ENCODE peak calls at places on chromosomes 6 and 20, in five cellular contexts. Y is PC-3, M is GM23248, C is MM.1S, T is hepatocyte. L is an unnamed sample.
A peak's percentile ranks its signal among the peaks of the same experiment; 100 is the strongest.

GRCh38 chr20:44017905-44018683 is 103.4 kb downstream of the TOX2 start:
- DNase-seq in C (no peak), T (peak; percentile 68), M (peak; percentile 90), Y (peak; percentile 97), L (no peak)

GRCh38 chr6:140977425-140977824 is 1155.3 kb upstream of the GJE1 start:
- DNase-seq in T (no peak), Y (no peak), C (no peak), M (peak; percentile 57), L (no peak)

GRCh38 chr6:152635949-152636674 is 1.1 kb downstream of the SYNE1 start:
- DNase-seq in T (peak; percentile 23), C (no peak), M (peak; percentile 79), Y (no peak), L (peak; percentile 66)

GRCh38 chr6:11772109-11772830 is 6.3 kb downstream of the ADTRP start:
- DNase-seq in T (peak; percentile 69), Y (peak; percentile 95), M (peak; percentile 98), C (no peak), L (no peak)

GRCh38 chr6:116945809-116946208 is 68.8 kb downstream of the RFX6 start:
- DNase-seq in C (no peak), Y (peak; percentile 60), M (no peak), T (peak; percentile 16), L (no peak)

GRCh38 chr6:44452725-44453124 is 65.2 kb downstream of the CDC5L start:
- DNase-seq in T (no peak), M (peak; percentile 86), C (no peak), Y (peak; percentile 88), L (no peak)

GRCh38 chr6:42241915-42242314 is 24.3 kb upstream of the MRPS10 start:
- DNase-seq in C (no peak), M (no peak), Y (no peak), T (no peak), L (peak; percentile 81)

GRCh38 chr6:41576667-41577066 is 30.5 kb downstream of the FOXP4 start:
- DNase-seq in M (no peak), T (no peak), C (no peak), Y (no peak), L (no peak)

GRCh38 chr6:24145690-24146131 is 19.7 kb downstream of the NRSN1 start:
- DNase-seq in C (no peak), Y (no peak), T (no peak), M (no peak), L (no peak)

GRCh38 chr20:60559462-60559861 is 601.2 kb downstream of the CDH26 start:
- DNase-seq in T (no peak), Y (no peak), C (no peak), M (no peak), L (peak; percentile 35)

DNA sequence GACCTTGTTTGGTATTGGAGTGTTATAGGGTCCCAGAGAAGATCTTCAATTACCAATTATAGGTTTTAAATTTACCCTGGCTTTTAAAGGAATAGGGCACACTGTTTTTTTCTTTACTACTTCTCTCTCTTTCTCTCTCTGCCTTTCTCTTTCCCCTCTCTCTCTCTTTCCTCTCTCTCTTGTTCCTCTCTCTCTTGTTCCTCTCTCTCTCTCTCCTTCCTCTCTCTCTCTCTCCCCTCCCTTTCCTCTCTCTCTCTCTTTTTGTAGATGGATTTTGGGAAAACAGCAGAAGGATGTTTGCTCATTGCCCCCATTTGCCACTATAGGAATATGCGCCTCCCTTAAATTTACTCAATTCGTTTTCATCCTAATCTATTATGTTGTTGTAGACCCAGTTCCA is 45.2 kb downstream of the TBX18 start:
- DNase-seq in M (no peak), Y (no peak), T (no peak), C (no peak), L (no peak)
- TF ChIP-seq EZH2phosphoT487 in M (no peak), Y (no peak), T (no peak), C (no peak), L (no peak)

GRCh38 chr6:30465582-30466306 is 23.6 kb upstream of the HLA-E start:
- DNase-seq in T (no peak), Y (no peak), C (no peak), M (peak; percentile 18), L (no peak)

GRCh38 chr6:30470968-30471367 is 18.3 kb upstream of the HLA-E start:
- DNase-seq in T (no peak), Y (no peak), M (no peak), C (no peak), L (no peak)
- H3K27me3 ChIP-seq in T (peaks cover 31% of the 10 kb centered on the region), Y (peaks cover 37% of the 10 kb centered on the region), M (peaks cover 59% of the 10 kb centered on the region), C (peaks cover 79% of the 10 kb centered on the region), L (peaks cover 50% of the 10 kb centered on the region)

GRCh38 chr20:25864326-25864970 is 167.8 kb upstream of the ZNF337 start:
- DNase-seq in T (no peak), M (no peak), Y (no peak), C (no peak), L (no peak)
- TF ChIP-seq EZH2phosphoT487 in T (no peak), M (no peak), Y (no peak), C (no peak), L (no peak)

GRCh38 chr6:7905416-7905815 is 5.2 kb downstream of the TXNDC5 start:
- DNase-seq in Y (no peak), M (peak; percentile 36), C (peak; percentile 9), T (no peak), L (no peak)
- H3K27me3 ChIP-seq in Y (no peaks in the 10 kb centered on the region), M (no peaks in the 10 kb centered on the region), C (no peaks in the 10 kb centered on the region), T (no peaks in the 10 kb centered on the region), L (no peaks in the 10 kb centered on the region)

L was measured in GM23338.